ENCODE peak calls at places on chromosome 15, in seven cellular contexts. L is Calu3, T is GM19239, S is kidney glomerular epithelial cell, Q is H9, M is left ventricle myocardium superior, Z is choroid plexus epithelial cell. O is an unnamed sample.

GRCh38 chr15:84747423-84748273 is 744 bp upstream of the ZNF592 start:
- DNase-seq in L (peak), T (peak), S (peak), Q (peak), M (peak), Z (peak), O (peak)

GRCh38 chr15:63347074-63347859 is 34.4 kb downstream of the CA12 start:
- DNase-seq in L (no peak), T (no peak), S (peak), Q (no peak), M (no peak), Z (peak), O (no peak)

GRCh38 chr15:63839717-63840116 is 6.0 kb upstream of the HERC1 start:
- DNase-seq in L (no peak), T (no peak), S (no peak), Q (no peak), M (no peak), Z (no peak), O (no peak)

GRCh38 chr15:71080705-71081104 is 34.6 kb upstream of the THSD4 start:
- DNase-seq in L (no peak), T (no peak), S (peak), Q (no peak), M (no peak), Z (peak), O (no peak)

GRCh38 chr15:68328485-68328884 is 50.9 kb downstream of the FEM1B start:
- DNase-seq in L (no peak), T (no peak), S (no peak), Q (no peak), M (no peak), Z (no peak), O (no peak)

GRCh38 chr15:48175126-48175525 is 3.0 kb downstream of the MYEF2 start:
- DNase-seq in L (no peak), T (no peak), S (no peak), Q (no peak), M (no peak), Z (no peak), O (no peak)

GRCh38 chr15:74723754-74724334 is 1.5 kb downstream of the CYP1A1 start:
- DNase-seq in L (peak), T (no peak), S (peak), Q (peak), M (no peak), Z (peak), O (peak)

GRCh38 chr15:89498574-89498906 is 2.2 kb upstream of the RHCG start:
- DNase-seq in L (no peak), T (no peak), S (no peak), Q (no peak), M (no peak), Z (no peak), O (no peak)

GRCh38 chr15:77796046-77796729 is 163.5 kb upstream of the LINGO1 start:
- DNase-seq in L (no peak), T (no peak), S (no peak), Q (no peak), M (no peak), Z (no peak), O (no peak)

GRCh38 chr15:90047956-90048575 is 46.9 kb downstream of the ZNF710 start:
- DNase-seq in L (no peak), T (no peak), S (no peak), Q (no peak), M (no peak), Z (no peak), O (no peak)

GRCh38 chr15:89243691-89244511 is at the start of gene FANCI:
- DNase-seq in L (peak), T (peak), S (peak), Q (peak), M (peak), Z (peak), O (peak)

GRCh38 chr15:56832125-56832524 is 86.3 kb upstream of the TCF12 start:
- DNase-seq in L (no peak), T (no peak), S (no peak), Q (no peak), M (peak), Z (no peak), O (no peak)

GRCh38 chr15:60585743-60586708 is 107.1 kb upstream of the ICE2 start:
- DNase-seq in L (peak), T (peak), S (peak), Q (no peak), M (no peak), Z (peak), O (peak)

GRCh38 chr15:56919708-56920637 is 1.5 kb downstream of the TCF12 start:
- DNase-seq in L (peak), T (peak), S (peak), Q (peak), M (no peak), Z (peak), O (peak)

GRCh38 chr15:22903427-22903826 is 65.0 kb downstream of the NIPA2 start:
- DNase-seq in L (no peak), T (no peak), S (no peak), Q (no peak), M (no peak), Z (no peak), O (no peak)

GRCh38 chr15:75156306-75157215 is 45.1 kb upstream of the C15orf39 start:
- DNase-seq in L (peak), T (no peak), S (peak), Q (peak), M (no peak), Z (no peak), O (no peak)

GRCh38 chr15:69855601-69856000 is 242.1 kb downstream of the TLE3 start:
- DNase-seq in L (no peak), T (no peak), S (no peak), Q (no peak), M (no peak), Z (peak), O (no peak)

GRCh38 chr15:74200394-74200793 is 2.2 kb downstream of the STRA6 start:
- DNase-seq in L (peak), T (no peak), S (peak), Q (no peak), M (no peak), Z (peak), O (no peak)

GRCh38 chr15:25543156-25543555 is 104.3 kb upstream of the UBE3A start:
- DNase-seq in L (no peak), T (no peak), S (peak), Q (no peak), M (no peak), Z (peak), O (no peak)

GRCh38 chr15:74460298-74460697 is 662 bp downstream of the UBL7 start:
- DNase-seq in L (no peak), T (no peak), S (no peak), Q (no peak), M (no peak), Z (no peak), O (no peak)

GRCh38 chr15:100703671-100704070 is 101.3 kb downstream of the ASB7 start:
- DNase-seq in L (no peak), T (no peak), S (no peak), Q (no peak), M (no peak), Z (no peak), O (peak)

GRCh38 chr15:91258436-91258779 is 158.4 kb downstream of the SV2B start:
- DNase-seq in L (peak), T (no peak), S (no peak), Q (peak), M (no peak), Z (no peak), O (peak)

GRCh38 chr15:79973445-79974180 is 2.6 kb upstream of the BCL2A1 start:
- DNase-seq in L (no peak), T (no peak), S (no peak), Q (no peak), M (no peak), Z (no peak), O (no peak)

GRCh38 chr15:72197460-72198409 is at the start of gene GRAMD2A:
- DNase-seq in L (peak), T (peak), S (peak), Q (peak), M (peak), Z (peak), O (peak)

GRCh38 chr15:92930776-92931175 is 30.7 kb downstream of the CHD2 start:
- DNase-seq in L (no peak), T (no peak), S (peak), Q (no peak), M (no peak), Z (peak), O (no peak)

GRCh38 chr15:40293905-40294895 is 11.3 kb upstream of the ANKRD63 start:
- DNase-seq in L (no peak), T (no peak), S (no peak), Q (no peak), M (no peak), Z (no peak), O (no peak)

GRCh38 chr15:64137226-64137833 is 14.2 kb upstream of the SNX22 start:
- DNase-seq in L (no peak), T (no peak), S (no peak), Q (no peak), M (peak), Z (peak), O (peak)

GRCh38 chr15:49045691-49046112 is 544 bp downstream of the SECISBP2L start:
- DNase-seq in L (peak), T (peak), S (peak), Q (no peak), M (no peak), Z (peak), O (peak)

O was measured in DMS53.